ENCODE peak calls at places on chromosomes 1 and 21, in seven cellular contexts. F, A, I, P, V, E and J are unnamed samples.

GRCh38 chr1:228309548-228310067 is 97.0 kb downstream of the TRIM11 start:
- DNase-seq in F (no peak), A (no peak), I (no peak), P (no peak), V (no peak), E (peak; percentile 33), J (no peak)

GRCh38 chr1:110215621-110216020 is 5.5 kb downstream of the KCNC4 start:
- DNase-seq in F (no peak), A (no peak), I (no peak), P (no peak), V (no peak), E (no peak), J (no peak)

GRCh38 chr21:17492415-17493168 is 20.3 kb upstream of the CXADR start:
- DNase-seq in F (peak; percentile 45), A (peak; percentile 19), I (peak; percentile 66), P (no peak), V (peak; percentile 6), E (no peak), J (no peak)

GRCh38 chr21:21963911-21964310 is 965.7 kb downstream of the NCAM2 start:
- DNase-seq in F (no peak), A (no peak), I (no peak), P (no peak), V (no peak), E (no peak), J (no peak)

GRCh38 chr1:2258996-2259395 is 30.9 kb downstream of the SKI start:
- DNase-seq in F (no peak), A (no peak), I (no peak), P (peak; percentile 9), V (no peak), E (no peak), J (no peak)

GRCh38 chr1:162502928-162503327 is 5.3 kb downstream of the UHMK1 start:
- DNase-seq in F (no peak), A (no peak), I (no peak), P (no peak), V (no peak), E (no peak), J (no peak)

GRCh38 chr1:56901720-56902119 is 47.1 kb downstream of the C8A start:
- DNase-seq in F (no peak), A (peak; percentile 30), I (no peak), P (no peak), V (peak; percentile 71), E (no peak), J (no peak)

GRCh38 chr1:50106095-50106761 is 2.5 kb upstream of the ELAVL4 start:
- DNase-seq in F (no peak), A (no peak), I (no peak), P (no peak), V (no peak), E (no peak), J (no peak)

GRCh38 chr1:110174961-110175360 is 24.7 kb downstream of the SLC6A17 start:
- DNase-seq in F (no peak), A (no peak), I (no peak), P (no peak), V (no peak), E (no peak), J (no peak)

GRCh38 chr21:17758703-17759102 is 60.5 kb downstream of the C21orf91 start:
- DNase-seq in F (no peak), A (no peak), I (no peak), P (no peak), V (no peak), E (no peak), J (no peak)

GRCh38 chr1:234745844-234746797 is 136.1 kb upstream of the IRF2BP2 start:
- DNase-seq in F (no peak), A (peak; percentile 65), I (peak; percentile 66), P (no peak), V (peak; percentile 57), E (no peak), J (no peak)

GRCh38 chr1:51316113-51316763 is 14.1 kb downstream of the TTC39A start:
- DNase-seq in F (no peak), A (no peak), I (no peak), P (no peak), V (no peak), E (peak; percentile 39), J (peak; percentile 43)

GRCh38 chr1:51312718-51313117 is 17.6 kb downstream of the TTC39A start:
- DNase-seq in F (no peak), A (no peak), I (peak; percentile 32), P (no peak), V (no peak), E (peak; percentile 14), J (no peak)

GRCh38 chr1:51314974-51315373 is 15.4 kb downstream of the TTC39A start:
- DNase-seq in F (no peak), A (no peak), I (peak; percentile 29), P (no peak), V (no peak), E (peak; percentile 57), J (no peak)

GRCh38 chr1:51313268-51313852 is 17.0 kb downstream of the TTC39A start:
- DNase-seq in F (no peak), A (no peak), I (peak; percentile 84), P (no peak), V (peak; percentile 25), E (peak; percentile 35), J (no peak)

DNA sequence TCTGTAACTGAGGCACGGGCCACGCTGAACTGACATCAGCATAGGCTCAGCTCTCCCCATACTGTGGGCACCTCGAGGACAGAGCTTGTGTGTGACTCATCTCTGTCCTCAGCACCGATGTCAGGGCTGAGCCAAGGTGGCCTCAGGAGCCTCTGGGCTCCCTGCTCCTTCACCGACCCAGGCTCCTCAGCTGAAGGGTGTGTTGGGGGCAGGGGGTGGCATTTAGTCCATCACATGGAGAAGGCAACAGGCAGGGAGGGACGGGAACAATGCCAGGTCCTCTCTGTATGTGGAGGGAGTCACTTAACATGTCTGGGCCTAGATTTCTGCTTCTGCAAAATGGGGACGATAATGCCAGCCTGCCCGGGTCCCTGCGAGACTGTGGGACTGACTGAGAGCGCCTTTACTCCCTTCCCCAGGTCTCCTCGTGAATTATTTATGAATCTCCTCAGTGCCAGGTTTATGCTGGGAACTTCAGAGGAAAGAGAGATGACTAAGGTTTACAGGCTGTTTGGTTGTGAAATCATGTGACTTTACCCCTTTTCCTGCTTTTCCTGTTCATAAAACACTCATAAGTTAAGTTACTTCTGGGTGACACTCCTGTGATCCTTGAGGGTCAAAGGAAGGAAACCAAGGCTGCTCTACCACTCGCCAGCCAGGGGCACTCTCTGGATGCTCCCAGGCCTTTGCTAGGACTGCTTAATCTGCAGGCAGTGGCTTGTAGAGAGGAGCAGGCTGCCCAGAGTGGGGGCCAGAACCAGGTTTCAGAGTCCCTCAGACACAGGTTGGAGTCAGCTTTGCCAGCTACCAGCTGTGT is 16.2 kb downstream of the TTC39A start:
- DNase-seq in F (peak; percentile 42), A (peak; percentile 67), I (no peak), P (no peak), V (peak; percentile 77), E (peak; percentile 56), J (no peak)
- H3K4me1 ChIP-seq in F (no peaks in the 10 kb centered on the region), A (peaks cover 22% of the 10 kb centered on the region), I (no peaks in the 10 kb centered on the region), P (no peaks in the 10 kb centered on the region), V (no peaks in the 10 kb centered on the region), E (peaks cover 15% of the 10 kb centered on the region), J (no peaks in the 10 kb centered on the region)

GRCh38 chr1:225880636-225881035 is 1.5 kb downstream of the TMEM63A start:
- DNase-seq in F (no peak), A (no peak), I (no peak), P (no peak), V (no peak), E (peak; percentile 18), J (peak; percentile 24)
- H3K4me1 ChIP-seq in F (peaks cover 20% of the 10 kb centered on the region), A (peaks cover 46% of the 10 kb centered on the region), I (peaks cover 27% of the 10 kb centered on the region), P (peaks cover 48% of the 10 kb centered on the region), V (no peaks in the 10 kb centered on the region), E (peaks cover 55% of the 10 kb centered on the region), J (no peaks in the 10 kb centered on the region)

DNA sequence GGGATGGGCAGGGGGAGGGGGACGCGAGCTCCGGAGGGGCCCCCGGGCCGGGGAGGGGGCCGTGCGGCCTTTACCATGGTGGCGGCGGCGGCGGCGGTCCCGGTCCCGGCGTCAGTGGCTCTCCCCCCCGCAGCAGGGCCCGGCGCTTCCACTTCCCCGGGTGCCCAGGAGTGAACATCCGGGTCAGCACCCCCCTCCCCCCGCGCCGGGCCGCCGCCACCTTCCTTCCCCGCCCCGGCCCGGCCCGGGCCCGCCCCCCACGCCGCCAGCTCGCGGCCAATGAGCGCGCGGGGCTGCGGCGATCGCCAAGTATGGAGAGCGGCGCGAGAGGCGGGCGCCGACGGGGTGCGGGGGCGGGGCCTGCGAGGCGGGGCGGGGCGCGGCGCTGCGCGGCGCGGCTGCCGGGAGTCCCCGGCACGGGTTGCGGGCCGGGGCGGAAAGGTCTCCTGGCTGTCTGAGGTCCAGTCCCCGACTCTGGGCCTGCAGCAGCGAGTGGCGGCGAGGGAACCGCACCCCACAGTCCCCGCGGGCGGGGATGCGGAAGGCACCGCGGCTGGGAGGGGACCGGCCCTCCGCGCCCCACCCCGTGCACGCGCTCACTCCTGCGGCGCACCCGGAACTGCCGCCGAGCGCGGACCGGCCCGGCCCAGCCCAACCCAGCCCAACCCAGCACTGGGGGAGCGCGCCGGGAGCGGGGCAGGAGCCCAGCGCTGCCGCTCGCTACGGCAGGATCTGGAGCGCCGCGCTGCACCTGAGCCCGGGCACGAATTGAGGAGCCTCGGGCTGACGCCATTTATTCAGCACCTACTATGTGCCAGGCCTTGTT is at the start of gene CAPZB:
- DNase-seq in F (peak; percentile 94), A (peak; percentile 98), I (peak; percentile 96), P (peak; percentile 96), V (peak; percentile 95), E (peak; percentile 97), J (peak; percentile 99)
- H3K4me1 ChIP-seq in F (peaks cover 35% of the 10 kb centered on the region), A (peaks cover 43% of the 10 kb centered on the region), I (peaks cover 15% of the 10 kb centered on the region), P (peaks cover 52% of the 10 kb centered on the region), V (peaks cover 27% of the 10 kb centered on the region), E (peaks cover 60% of the 10 kb centered on the region), J (peaks cover 7% of the 10 kb centered on the region)

GRCh38 chr1:209383422-209383821 is 200.1 kb upstream of the CAMK1G start:
- DNase-seq in F (no peak), A (no peak), I (no peak), P (no peak), V (no peak), E (no peak), J (no peak)

GRCh38 chr1:209386156-209386555 is 197.4 kb upstream of the CAMK1G start:
- DNase-seq in F (no peak), A (no peak), I (no peak), P (no peak), V (no peak), E (no peak), J (no peak)

GRCh38 chr1:209384710-209385550 is 198.6 kb upstream of the CAMK1G start:
- DNase-seq in F (no peak), A (no peak), I (no peak), P (no peak), V (no peak), E (no peak), J (no peak)

GRCh38 chr1:209382701-209383100 is 200.8 kb upstream of the CAMK1G start:
- DNase-seq in F (no peak), A (no peak), I (no peak), P (no peak), V (no peak), E (no peak), J (no peak)

DNA sequence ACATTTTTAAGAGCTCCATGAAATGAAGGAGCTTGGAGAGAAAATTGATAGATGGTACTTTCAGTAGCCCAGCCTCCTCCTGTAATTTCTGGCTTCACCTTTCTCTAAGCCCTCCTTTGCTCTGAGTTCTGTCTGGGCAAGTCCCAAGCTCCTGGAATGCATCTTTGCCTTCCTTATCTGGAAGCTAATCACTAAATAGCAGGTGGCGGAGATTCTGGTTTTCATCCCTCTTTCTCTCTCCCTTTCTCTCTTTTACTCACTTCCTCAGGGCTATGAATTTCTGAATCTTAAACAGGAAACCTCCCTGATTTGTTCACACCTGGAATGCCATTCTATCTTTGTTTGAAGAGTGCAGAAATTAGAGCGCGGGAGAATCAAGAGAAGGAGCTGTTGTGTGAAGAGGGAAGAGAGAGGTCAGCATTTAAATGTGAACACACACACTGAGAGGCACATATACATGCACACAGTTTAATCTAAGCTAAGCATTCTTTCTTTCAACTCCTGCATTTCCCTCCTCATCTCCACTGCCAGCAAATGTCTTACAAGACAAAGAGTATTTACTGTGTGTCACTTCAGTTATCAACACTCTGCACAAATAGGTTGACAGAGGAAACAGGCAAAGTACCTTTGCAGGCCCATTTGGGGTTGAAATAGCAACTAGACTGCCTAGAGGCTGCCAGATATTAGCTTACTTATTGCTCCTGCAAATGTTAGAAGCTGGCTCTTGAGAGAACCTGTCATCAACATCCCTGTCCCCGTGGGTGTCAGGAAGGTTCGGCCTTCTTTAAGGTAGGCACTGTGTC is 199.4 kb upstream of the CAMK1G start:
- DNase-seq in F (no peak), A (no peak), I (peak; percentile 62), P (no peak), V (no peak), E (no peak), J (no peak)
- H3K4me1 ChIP-seq in F (no peaks in the 10 kb centered on the region), A (peaks cover 19% of the 10 kb centered on the region), I (peaks cover 46% of the 10 kb centered on the region), P (no peaks in the 10 kb centered on the region), V (peaks cover 22% of the 10 kb centered on the region), E (no peaks in the 10 kb centered on the region), J (no peaks in the 10 kb centered on the region)